ENCODE peak calls at places on chromosomes 2 and 18, in nine cellular contexts. K is K562; M is activated CD4-positive, CD25-positive, alpha-beta regulatory T cell; Q is COR-L47; Y is naive B cell; L is naive thymus-derived CD4-positive, alpha-beta T cell; R is iris pigment epithelial cell; U is SK-N-DZ; Z is fibroblast of pulmonary artery. E is an unnamed sample.

GRCh38 chr2:27489118-27489497 is 435 bp downstream of the IFT172 start:
- DNase-seq in K (peak), M (no peak), Q (peak), Y (no peak), L (no peak), R (peak), U (peak), Z (peak), E (no peak)

GRCh38 chr2:152443771-152444170 is 108.8 kb downstream of the FMNL2 start:
- DNase-seq in K (no peak), M (no peak), Q (no peak), Y (no peak), L (no peak), R (peak), U (no peak), Z (no peak), E (no peak)

GRCh38 chr2:102065675-102066252 is 74.0 kb downstream of the IL1R2 start:
- DNase-seq in K (peak), M (no peak), Q (no peak), Y (no peak), L (no peak), R (peak), U (no peak), Z (peak), E (peak)

GRCh38 chr2:183665403-183665802 is 541.2 kb downstream of the NUP35 start:
- DNase-seq in K (no peak), M (no peak), Q (peak), Y (no peak), L (no peak), R (no peak), U (no peak), Z (no peak), E (no peak)

GRCh38 chr18:10259934-10260333 is 194.5 kb upstream of the APCDD1 start:
- DNase-seq in K (no peak), M (no peak), Q (peak), Y (no peak), L (no peak), R (no peak), U (no peak), Z (no peak), E (no peak)

GRCh38 chr2:45826889-45827635 is 175.6 kb downstream of the PRKCE start:
- DNase-seq in K (no peak), M (no peak), Q (no peak), Y (no peak), L (no peak), R (peak), U (no peak), Z (peak), E (no peak)

GRCh38 chr2:160109939-160110673 is 47.7 kb upstream of the PLA2R1 start:
- DNase-seq in K (peak), M (no peak), Q (peak), Y (peak), L (peak), R (peak), U (peak), Z (peak), E (peak)

GRCh38 chr2:118224888-118225264 is 136.6 kb downstream of the INSIG2 start:
- DNase-seq in K (no peak), M (no peak), Q (no peak), Y (peak), L (no peak), R (no peak), U (no peak), Z (no peak), E (no peak)

GRCh38 chr2:97699765-97700444 is 13.5 kb upstream of the ZAP70 start:
- DNase-seq in K (peak), M (no peak), Q (peak), Y (peak), L (peak), R (peak), U (peak), Z (peak), E (peak)

GRCh38 chr18:48238206-48238605 is 171.0 kb downstream of the ZBTB7C start:
- DNase-seq in K (no peak), M (no peak), Q (no peak), Y (no peak), L (no peak), R (peak), U (no peak), Z (peak), E (no peak)

GRCh38 chr18:12315481-12315880 is 7.4 kb downstream of the TUBB6 start:
- DNase-seq in K (peak), M (no peak), Q (no peak), Y (peak), L (no peak), R (no peak), U (no peak), Z (no peak), E (no peak)

GRCh38 chr2:207200136-207200535 is 34.4 kb upstream of the KLF7 start:
- DNase-seq in K (no peak), M (no peak), Q (peak), Y (no peak), L (no peak), R (no peak), U (no peak), Z (no peak), E (no peak)

GRCh38 chr2:44680983-44681481 is 260.5 kb upstream of the SIX3 start:
- DNase-seq in K (no peak), M (no peak), Q (no peak), Y (no peak), L (no peak), R (no peak), U (peak), Z (no peak), E (no peak)

GRCh38 chr2:180596453-180596852 is 384.0 kb upstream of the UBE2E3 start:
- DNase-seq in K (no peak), M (no peak), Q (no peak), Y (no peak), L (no peak), R (no peak), U (no peak), Z (no peak), E (no peak)

GRCh38 chr2:206831442-206831995 is 66.1 kb downstream of the FASTKD2 start:
- DNase-seq in K (no peak), M (no peak), Q (no peak), Y (no peak), L (no peak), R (no peak), U (no peak), Z (no peak), E (no peak)

GRCh38 chr2:135076556-135076955 is 24.5 kb downstream of the RAB3GAP1 start:
- DNase-seq in K (no peak), M (no peak), Q (no peak), Y (no peak), L (no peak), R (no peak), U (no peak), Z (no peak), E (no peak)

GRCh38 chr2:210997373-210997772 is 441.0 kb downstream of the CPS1 start:
- DNase-seq in K (no peak), M (no peak), Q (no peak), Y (no peak), L (no peak), R (peak), U (no peak), Z (peak), E (no peak)

GRCh38 chr2:6934758-6935638 is 17.8 kb downstream of the RNF144A start:
- DNase-seq in K (peak), M (no peak), Q (no peak), Y (no peak), L (no peak), R (no peak), U (no peak), Z (no peak), E (no peak)

GRCh38 chr18:65725421-65726050 is 25.3 kb upstream of the CDH7 start:
- DNase-seq in K (peak), M (no peak), Q (peak), Y (no peak), L (no peak), R (no peak), U (peak), Z (no peak), E (no peak)

GRCh38 chr2:233076749-233077148 is 16.6 kb downstream of the INPP5D start:
- DNase-seq in K (no peak), M (no peak), Q (no peak), Y (no peak), L (no peak), R (no peak), U (no peak), Z (no peak), E (no peak)

GRCh38 chr18:75111673-75112485 is 97.1 kb downstream of the PTGR3 start:
- DNase-seq in K (no peak), M (no peak), Q (peak), Y (no peak), L (no peak), R (peak), U (no peak), Z (no peak), E (no peak)

GRCh38 chr2:38505779-38506178 is 96.9 kb downstream of the HNRNPLL start:
- DNase-seq in K (peak), M (no peak), Q (no peak), Y (no peak), L (no peak), R (peak), U (no peak), Z (peak), E (no peak)

GRCh38 chr2:226048625-226049024 is 649.1 kb downstream of the NYAP2 start:
- DNase-seq in K (no peak), M (no peak), Q (no peak), Y (no peak), L (no peak), R (peak), U (no peak), Z (peak), E (no peak)